ENCODE peak calls at places on chromosomes 6 and 20, in five cellular contexts. R is neural progenitor cell, X is Peyer's patch, G is breast epithelium, B is lung. I is an unnamed sample. For H3K36me3 and H3K4me1, the result is how much of the 10 kb centered on the place peaks cover.

GRCh38 chr20:21302645-21303060 is 478 bp upstream of the XRN2 start:
- DNase-seq in R (no peak), X (no peak), G (no peak), B (no peak), I (no peak)

GRCh38 chr6:126352514-126352913 is 12.6 kb downstream of the CENPW start:
- DNase-seq in R (no peak), X (no peak), G (no peak), B (no peak), I (no peak)

GRCh38 chr6:116287668-116288282 is 8.0 kb upstream of the TSPYL1 start:
- DNase-seq in R (peak), X (no peak), G (no peak), B (no peak), I (no peak)

GRCh38 chr6:40436685-40437604 is 150.2 kb downstream of the LRFN2 start:
- DNase-seq in R (no peak), X (no peak), G (no peak), B (no peak), I (no peak)

GRCh38 chr6:169990095-169991030 is 238.9 kb downstream of the ERMARD start:
- DNase-seq in R (no peak), X (peak), G (no peak), B (no peak), I (no peak)

GRCh38 chr6:153131037-153131981 is at the start of gene RGS17:
- DNase-seq in R (peak), X (no peak), G (no peak), B (peak), I (no peak)

GRCh38 chr6:105800398-105800797 is 285.7 kb upstream of the PRDM1 start:
- DNase-seq in R (no peak), X (no peak), G (no peak), B (no peak), I (no peak)

GRCh38 chr6:27889628-27890315 is 22.4 kb downstream of the OR2B2 start:
- DNase-seq in R (peak), X (no peak), G (no peak), B (no peak), I (no peak)

GRCh38 chr6:107045733-107046312 is 17.8 kb downstream of the MTRES1 start:
- DNase-seq in R (peak), X (no peak), G (no peak), B (no peak), I (no peak)

GRCh38 chr6:123402052-123402451 is 234.7 kb downstream of the TRDN start:
- DNase-seq in R (no peak), X (no peak), G (no peak), B (no peak), I (no peak)

GRCh38 chr20:7704021-7704420 is 236.2 kb downstream of the HAO1 start:
- DNase-seq in R (no peak), X (no peak), G (no peak), B (no peak), I (no peak)

GRCh38 chr20:59017493-59018231 is 1.6 kb upstream of the TUBB1 start:
- DNase-seq in R (no peak), X (peak), G (no peak), B (peak), I (no peak)

GRCh38 chr6:22036267-22036666 is 260.6 kb downstream of the PRL start:
- DNase-seq in R (peak), X (no peak), G (no peak), B (peak), I (no peak)

GRCh38 chr6:116101298-116101718 is 655 bp downstream of the NT5DC1 start:
- DNase-seq in R (no peak), X (peak), G (no peak), B (peak), I (no peak)

GRCh38 chr6:77034161-77034560 is 429.1 kb downstream of the HTR1B start:
- DNase-seq in R (peak), X (no peak), G (no peak), B (no peak), I (no peak)

GRCh38 chr6:113077794-113078193 is 730.7 kb downstream of the RFPL4B start:
- DNase-seq in R (no peak), X (no peak), G (no peak), B (no peak), I (no peak)

GRCh38 chr6:84687487-84687886 is 76.9 kb downstream of the TBX18 start:
- DNase-seq in R (peak), X (no peak), G (no peak), B (no peak), I (no peak)

GRCh38 chr6:90274481-90275030 is 22.1 kb downstream of the BACH2 start:
- DNase-seq in R (peak), X (peak), G (no peak), B (no peak), I (no peak)

GRCh38 chr6:34237722-34238506 is 1.2 kb downstream of the HMGA1 start:
- DNase-seq in R (peak), X (peak), G (no peak), B (no peak), I (no peak)

GRCh38 chr20:31473331-31474096 is 1.4 kb downstream of the DEFB124 start:
- DNase-seq in R (no peak), X (no peak), G (no peak), B (no peak), I (no peak)

GRCh38 chr20:25308083-25308491 is 60.2 kb downstream of the PYGB start:
- DNase-seq in R (no peak), X (no peak), G (no peak), B (no peak), I (no peak)

GRCh38 chr6:49336514-49337131 is 126.4 kb downstream of the MMUT start:
- DNase-seq in R (no peak), X (no peak), G (no peak), B (no peak), I (no peak)

GRCh38 chr6:166045173-166045957 is 122.3 kb downstream of the TBXT start:
- DNase-seq in R (no peak), X (no peak), G (no peak), B (no peak), I (no peak)

GRCh38 chr6:167968091-167968490 is 29.4 kb upstream of the KIF25 start:
- DNase-seq in R (peak), X (no peak), G (no peak), B (no peak), I (no peak)

GRCh38 chr6:27288136-27289044 is 23.7 kb downstream of the POM121L2 start:
- DNase-seq in R (peak), X (no peak), G (no peak), B (no peak), I (no peak)

GRCh38 chr6:159099311-159099710 is 54.5 kb upstream of the TAGAP start:
- DNase-seq in R (no peak), X (no peak), G (no peak), B (no peak), I (no peak)

GRCh38 chr6:133404728-133405127 is 163.6 kb downstream of the EYA4 start:
- DNase-seq in R (no peak), X (no peak), G (no peak), B (no peak), I (no peak)

GRCh38 chr6:94510877-94511276 is 1066.5 kb upstream of the MANEA start:
- DNase-seq in R (no peak), X (no peak), G (no peak), B (no peak), I (no peak)

GRCh38 chr6:168179702-168180382 is 100.8 kb upstream of the FRMD1 start:
- DNase-seq in R (no peak), X (no peak), G (no peak), B (no peak), I (no peak)

GRCh38 chr6:158290659-158291058 is 21.6 kb upstream of the TULP4 start:
- DNase-seq in R (no peak), X (peak), G (no peak), B (no peak), I (no peak)

GRCh38 chr6:115058414-115059211 is 715.8 kb upstream of the HS3ST5 start:
- DNase-seq in R (no peak), X (no peak), G (no peak), B (no peak), I (no peak)

GRCh38 chr6:12354499-12354898 is 64.3 kb downstream of the EDN1 start:
- DNase-seq in R (peak), X (no peak), G (no peak), B (peak), I (no peak)

GRCh38 chr6:35084511-35085203 is 56.5 kb downstream of the TCP11 start:
- DNase-seq in R (no peak), X (no peak), G (no peak), B (no peak), I (no peak)

GRCh38 chr6:111011360-111012142 is 29.7 kb downstream of the RPF2 start:
- DNase-seq in R (peak), X (no peak), G (no peak), B (no peak), I (no peak)

DNA sequence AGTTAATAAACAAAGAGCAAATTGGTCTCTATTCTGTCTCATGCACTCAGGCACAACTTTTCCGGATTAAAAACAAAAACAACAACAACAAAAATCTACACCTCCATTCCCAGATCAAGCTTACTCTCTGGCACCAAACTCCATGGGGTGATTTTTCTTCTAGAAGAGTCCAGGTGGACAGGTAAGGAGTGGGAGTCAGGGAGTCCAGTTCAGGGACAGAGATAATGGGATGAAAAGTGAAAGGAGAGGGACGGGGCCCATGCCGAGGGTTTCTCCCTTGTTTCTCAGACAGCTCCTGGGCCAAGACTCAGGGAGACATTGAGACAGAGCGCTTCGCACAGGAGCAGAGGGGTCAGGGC is 437 bp upstream of the HLA-A start:
- DNase-seq in R (no peak), X (no peak), G (no peak), B (no peak), I (no peak)
- H3K4me3 ChIP-seq in R (peak), X (peak), G (peak), B (peak), I (peak)

DNA sequence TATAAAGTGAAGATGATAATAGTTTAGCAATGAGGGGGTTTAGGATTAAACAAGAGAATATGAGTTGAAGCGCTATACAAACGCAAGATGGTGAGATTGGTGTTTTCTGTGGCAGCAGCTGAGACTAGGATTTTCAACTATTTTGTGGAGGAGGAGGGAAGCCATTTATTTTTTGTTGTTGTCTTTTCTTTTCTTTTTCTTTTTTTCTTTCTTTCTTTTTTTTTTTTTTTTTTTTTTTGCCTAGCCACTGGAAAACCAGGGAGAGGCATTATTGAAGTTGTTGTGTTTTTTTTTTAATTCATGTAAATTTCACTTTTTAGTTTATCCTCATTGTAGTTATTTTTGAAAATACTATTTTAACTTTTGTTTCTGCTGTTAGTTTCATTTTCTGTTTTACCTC is 15.9 kb downstream of the PARD6B start:
- DNase-seq in R (no peak), X (no peak), G (no peak), B (no peak), I (no peak)
- H3K36me3 ChIP-seq in R (under half), X (under half), G (under half), B (under half), I (under half)

GRCh38 chr6:53294611-53295010 is 54.1 kb downstream of the ELOVL5 start:
- DNase-seq in R (no peak), X (no peak), G (no peak), B (no peak), I (no peak)
- H3K4me1 ChIP-seq in R (under half), X (under half), G (under half), B (under half), I (under half)

GRCh38 chr6:31580807-31581437 is 1.3 kb downstream of the LTB start:
- DNase-seq in R (peak), X (peak), G (peak), B (peak), I (peak)

GRCh38 chr6:31580446-31580755 is 1.8 kb downstream of the LTB start:
- DNase-seq in R (no peak), X (no peak), G (no peak), B (no peak), I (no peak)

GRCh38 chr6:31579119-31579505 is 3.1 kb downstream of the LTB start:
- DNase-seq in R (no peak), X (no peak), G (no peak), B (no peak), I (no peak)

GRCh38 chr6:31578461-31579118 is 3.2 kb downstream of the TNF start:
- DNase-seq in R (no peak), X (no peak), G (no peak), B (no peak), I (no peak)

GRCh38 chr6:31579546-31580445 is 2.4 kb downstream of the LTB start:
- DNase-seq in R (no peak), X (no peak), G (no peak), B (no peak), I (no peak)
- H3K4me3 ChIP-seq in R (no peak), X (peak), G (no peak), B (no peak), I (no peak)

DNA sequence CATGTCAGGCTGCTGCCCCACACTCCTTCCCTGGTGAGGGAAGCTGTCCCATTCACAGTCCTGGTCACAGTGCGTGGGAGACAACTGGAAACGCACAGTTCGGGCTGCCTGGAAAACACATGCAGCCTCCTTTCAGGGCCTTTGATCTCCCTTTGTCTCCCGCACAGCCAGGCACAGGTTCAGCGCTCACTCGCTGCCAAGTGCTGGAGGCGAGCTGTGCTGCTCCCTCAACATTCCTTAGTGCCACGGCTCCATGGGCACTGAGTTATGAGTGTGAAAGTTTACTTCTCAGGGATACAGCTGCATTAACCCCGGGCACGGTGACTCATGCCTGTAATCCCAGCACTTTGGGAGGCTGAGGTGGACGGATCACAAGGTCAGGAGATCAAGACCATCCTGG is 9.1 kb downstream of the YTHDF1 start:
- DNase-seq in R (no peak), X (no peak), G (peak), B (no peak), I (no peak)
- H3K36me3 ChIP-seq in R (under half), X (half or more), G (under half), B (half or more), I (under half)

GRCh38 chr20:45340951-45341350 is 7.3 kb downstream of the SDC4 start:
- DNase-seq in R (peak), X (no peak), G (no peak), B (no peak), I (no peak)
- H3K4me1 ChIP-seq in R (half or more), X (under half), G (under half), B (under half), I (half or more)

GRCh38 chr6:6712258-6712978 is 123.9 kb downstream of the LY86 start:
- DNase-seq in R (no peak), X (no peak), G (no peak), B (no peak), I (no peak)
- H3K4me3 ChIP-seq in R (no peak), X (no peak), G (no peak), B (no peak), I (no peak)

GRCh38 chr20:4006640-4007039 is 8.7 kb downstream of the RNF24 start:
- DNase-seq in R (peak), X (no peak), G (no peak), B (no peak), I (peak)

GRCh38 chr20:4009305-4009704 is 6.1 kb downstream of the RNF24 start:
- DNase-seq in R (no peak), X (no peak), G (no peak), B (no peak), I (no peak)

GRCh38 chr20:4008877-4009276 is 6.5 kb downstream of the RNF24 start:
- DNase-seq in R (no peak), X (no peak), G (no peak), B (no peak), I (no peak)

GRCh38 chr20:4008026-4008413 is 7.3 kb downstream of the RNF24 start:
- DNase-seq in R (no peak), X (no peak), G (no peak), B (no peak), I (no peak)

DNA sequence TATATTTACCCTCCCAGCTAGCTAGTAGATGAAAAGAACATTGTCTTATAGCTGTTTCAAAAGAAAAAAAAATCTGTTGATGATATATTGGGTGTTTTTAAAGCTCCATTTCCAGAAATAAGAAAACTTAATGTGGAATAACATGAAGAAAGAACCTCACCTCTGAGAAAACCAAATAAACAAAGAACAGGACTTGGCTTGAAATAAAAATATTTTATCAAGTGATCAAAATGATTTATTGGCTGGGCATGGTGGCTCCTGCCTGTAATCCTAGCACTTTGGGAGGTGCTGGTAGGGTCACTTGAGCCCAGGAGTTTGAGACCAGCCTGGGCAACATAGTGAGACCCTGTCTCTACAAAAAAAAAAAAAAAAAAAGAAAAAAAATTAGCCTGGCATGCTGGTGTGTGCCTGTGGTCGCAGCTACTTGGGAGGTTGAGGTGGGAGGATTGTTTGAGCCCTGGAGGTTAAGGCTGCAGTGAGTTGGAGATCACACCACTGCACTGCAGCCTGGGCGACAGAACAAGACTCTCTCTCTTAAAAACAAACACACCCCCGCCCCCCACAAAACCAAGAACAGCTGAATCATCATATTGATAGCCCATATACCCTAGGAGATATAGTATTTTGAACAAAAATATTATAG is 7.9 kb downstream of the RNF24 start:
- DNase-seq in R (no peak), X (no peak), G (no peak), B (no peak), I (no peak)
- H3K36me3 ChIP-seq in R (under half), X (under half), G (under half), B (under half), I (under half)

GRCh38 chr20:11849976-11850670 is 67.6 kb upstream of the BTBD3 start:
- DNase-seq in R (no peak), X (no peak), G (no peak), B (no peak), I (peak)

GRCh38 chr20:11849270-11849920 is 68.3 kb upstream of the BTBD3 start:
- DNase-seq in R (no peak), X (no peak), G (no peak), B (no peak), I (no peak)

GRCh38 chr20:11852189-11852588 is 65.5 kb upstream of the BTBD3 start:
- DNase-seq in R (no peak), X (no peak), G (no peak), B (no peak), I (no peak)

GRCh38 chr20:11851646-11852045 is 66.0 kb upstream of the BTBD3 start:
- DNase-seq in R (no peak), X (no peak), G (no peak), B (no peak), I (no peak)

DNA sequence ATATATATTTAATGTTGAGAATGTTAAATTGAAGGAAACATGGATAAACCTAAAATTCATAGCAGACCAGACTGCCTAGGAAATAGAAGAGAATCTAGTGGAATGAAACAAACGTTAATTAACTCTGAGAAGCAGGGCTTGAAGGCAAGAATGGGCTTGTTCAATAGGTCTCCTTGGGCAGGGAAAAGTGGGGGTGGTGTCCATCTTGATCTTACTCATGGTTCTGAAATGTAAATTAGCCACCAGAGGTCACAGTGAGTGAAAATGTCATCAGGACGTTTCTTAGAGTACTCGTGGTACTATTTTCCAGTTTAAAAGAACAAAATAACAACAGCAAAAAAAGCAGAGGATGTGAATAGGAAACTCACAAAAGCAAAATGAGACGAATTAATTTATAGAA is 66.8 kb upstream of the BTBD3 start:
- DNase-seq in R (no peak), X (no peak), G (no peak), B (no peak), I (no peak)
- H3K4me1 ChIP-seq in R (under half), X (under half), G (under half), B (under half), I (under half)

I was measured in gastrocnemius medialis.